ENCODE peak calls at places on chromosome 2, in seven cellular contexts. S is tibial artery; T is SK-N-SH; D is suprapubic skin; N is OCI-LY7; C is left lung; Q is CD8-positive, alpha-beta memory T cell. R is an unnamed sample. For H3K9me3, the result is how much of the 10 kb centered on the place peaks cover.

GRCh38 chr2:79702934-79703333 is 190.1 kb downstream of the CTNNA2 start:
- DNase-seq in S (no peak), T (no peak), D (no peak), N (no peak), C (no peak), Q (no peak), R (no peak)

GRCh38 chr2:107738268-107738667 is 88.4 kb upstream of the RGPD4 start:
- DNase-seq in S (no peak), T (no peak), D (no peak), N (no peak), C (no peak), Q (no peak), R (no peak)

GRCh38 chr2:233033672-233034071 is 1.2 kb downstream of the NEU2 start:
- DNase-seq in S (no peak), T (no peak), D (no peak), N (no peak), C (no peak), Q (no peak), R (no peak)

GRCh38 chr2:201643216-201643651 is at the start of gene TMEM237:
- DNase-seq in S (peak), T (peak), D (peak), N (peak), C (peak), Q (peak), R (peak)

GRCh38 chr2:191635333-191636234 is 42.4 kb upstream of the NABP1 start:
- DNase-seq in S (no peak), T (no peak), D (no peak), N (no peak), C (no peak), Q (no peak), R (no peak)

GRCh38 chr2:112483821-112484220 is 1.9 kb downstream of the TTL start:
- DNase-seq in S (no peak), T (no peak), D (no peak), N (no peak), C (no peak), Q (no peak), R (no peak)

GRCh38 chr2:191268596-191268995 is 23.4 kb downstream of the MYO1B start:
- DNase-seq in S (no peak), T (no peak), D (no peak), N (no peak), C (no peak), Q (no peak), R (no peak)

GRCh38 chr2:64748561-64748960 is 94.8 kb upstream of the SERTAD2 start:
- DNase-seq in S (no peak), T (no peak), D (no peak), N (peak), C (no peak), Q (no peak), R (peak)

GRCh38 chr2:18444806-18445205 is 115.6 kb downstream of the RDH14 start:
- DNase-seq in S (no peak), T (no peak), D (no peak), N (no peak), C (no peak), Q (no peak), R (no peak)

GRCh38 chr2:181371782-181372292 is 85.3 kb upstream of the ITGA4 start:
- DNase-seq in S (no peak), T (no peak), D (no peak), N (peak), C (no peak), Q (no peak), R (no peak)

GRCh38 chr2:80459028-80459427 is 154.5 kb upstream of the LRRTM1 start:
- DNase-seq in S (no peak), T (no peak), D (no peak), N (no peak), C (no peak), Q (no peak), R (no peak)

GRCh38 chr2:49207204-49207603 is 52.9 kb upstream of the FSHR start:
- DNase-seq in S (no peak), T (no peak), D (no peak), N (no peak), C (no peak), Q (no peak), R (no peak)

GRCh38 chr2:241726459-241726858 is 8.0 kb upstream of the D2HGDH start:
- DNase-seq in S (no peak), T (peak), D (no peak), N (no peak), C (no peak), Q (no peak), R (no peak)

GRCh38 chr2:113257511-113258264 is 21.0 kb downstream of the PAX8 start:
- DNase-seq in S (no peak), T (no peak), D (no peak), N (no peak), C (peak), Q (no peak), R (no peak)

GRCh38 chr2:20450201-20451108 is 3.6 kb downstream of the RHOB start:
- DNase-seq in S (peak), T (peak), D (peak), N (no peak), C (peak), Q (no peak), R (no peak)

GRCh38 chr2:210620456-210620855 is 64.1 kb downstream of the CPS1 start:
- DNase-seq in S (no peak), T (no peak), D (no peak), N (no peak), C (no peak), Q (no peak), R (no peak)

GRCh38 chr2:134253117-134253704 is 661 bp upstream of the MGAT5 start:
- DNase-seq in S (no peak), T (no peak), D (no peak), N (peak), C (no peak), Q (no peak), R (no peak)

GRCh38 chr2:129879614-129880180 is 99.8 kb upstream of the RAB6C start:
- DNase-seq in S (no peak), T (no peak), D (no peak), N (no peak), C (no peak), Q (no peak), R (no peak)

GRCh38 chr2:164906947-164907346 is 48.4 kb downstream of the SLC38A11 start:
- DNase-seq in S (no peak), T (no peak), D (no peak), N (no peak), C (no peak), Q (no peak), R (no peak)

GRCh38 chr2:159968282-159968900 is 94.0 kb downstream of the PLA2R1 start:
- DNase-seq in S (no peak), T (peak), D (no peak), N (peak), C (no peak), Q (no peak), R (no peak)

GRCh38 chr2:66696374-66696773 is 261.4 kb downstream of the MEIS1 start:
- DNase-seq in S (no peak), T (no peak), D (no peak), N (no peak), C (no peak), Q (no peak), R (no peak)

GRCh38 chr2:98293003-98293402 is 53.3 kb upstream of the CNGA3 start:
- DNase-seq in S (no peak), T (no peak), D (no peak), N (no peak), C (no peak), Q (no peak), R (no peak)

GRCh38 chr2:19460761-19461160 is 102.3 kb upstream of the OSR1 start:
- DNase-seq in S (no peak), T (no peak), D (no peak), N (no peak), C (no peak), Q (no peak), R (no peak)

GRCh38 chr2:30503007-30503691 is 56.1 kb downstream of the LCLAT1 start:
- DNase-seq in S (no peak), T (no peak), D (no peak), N (no peak), C (no peak), Q (no peak), R (peak)

GRCh38 chr2:46535360-46535759 is 56.0 kb downstream of the TMEM247 start:
- DNase-seq in S (no peak), T (no peak), D (no peak), N (peak), C (no peak), Q (peak), R (peak)

GRCh38 chr2:235580401-235581157 is 86.7 kb downstream of the AGAP1 start:
- DNase-seq in S (no peak), T (no peak), D (no peak), N (no peak), C (no peak), Q (no peak), R (no peak)
- H3K9me3 ChIP-seq in S (under half), T (under half), D (under half), N (under half), C (under half), Q (under half), R (under half)

GRCh38 chr2:11809586-11810236 is 63.3 kb downstream of the LPIN1 start:
- DNase-seq in S (no peak), T (no peak), D (no peak), N (no peak), C (no peak), Q (no peak), R (no peak)
- H3K9me3 ChIP-seq in S (under half), T (under half), D (under half), N (under half), C (under half), Q (under half), R (under half)

GRCh38 chr2:117057021-117057420 is 757.5 kb upstream of the DDX18 start:
- DNase-seq in S (no peak), T (no peak), D (no peak), N (no peak), C (no peak), Q (no peak), R (no peak)

GRCh38 chr2:117058366-117058765 is 756.1 kb upstream of the DDX18 start:
- DNase-seq in S (no peak), T (no peak), D (no peak), N (peak), C (no peak), Q (no peak), R (no peak)

GRCh38 chr2:117056376-117056748 is 758.1 kb upstream of the DDX18 start:
- DNase-seq in S (no peak), T (no peak), D (no peak), N (no peak), C (no peak), Q (no peak), R (no peak)

DNA sequence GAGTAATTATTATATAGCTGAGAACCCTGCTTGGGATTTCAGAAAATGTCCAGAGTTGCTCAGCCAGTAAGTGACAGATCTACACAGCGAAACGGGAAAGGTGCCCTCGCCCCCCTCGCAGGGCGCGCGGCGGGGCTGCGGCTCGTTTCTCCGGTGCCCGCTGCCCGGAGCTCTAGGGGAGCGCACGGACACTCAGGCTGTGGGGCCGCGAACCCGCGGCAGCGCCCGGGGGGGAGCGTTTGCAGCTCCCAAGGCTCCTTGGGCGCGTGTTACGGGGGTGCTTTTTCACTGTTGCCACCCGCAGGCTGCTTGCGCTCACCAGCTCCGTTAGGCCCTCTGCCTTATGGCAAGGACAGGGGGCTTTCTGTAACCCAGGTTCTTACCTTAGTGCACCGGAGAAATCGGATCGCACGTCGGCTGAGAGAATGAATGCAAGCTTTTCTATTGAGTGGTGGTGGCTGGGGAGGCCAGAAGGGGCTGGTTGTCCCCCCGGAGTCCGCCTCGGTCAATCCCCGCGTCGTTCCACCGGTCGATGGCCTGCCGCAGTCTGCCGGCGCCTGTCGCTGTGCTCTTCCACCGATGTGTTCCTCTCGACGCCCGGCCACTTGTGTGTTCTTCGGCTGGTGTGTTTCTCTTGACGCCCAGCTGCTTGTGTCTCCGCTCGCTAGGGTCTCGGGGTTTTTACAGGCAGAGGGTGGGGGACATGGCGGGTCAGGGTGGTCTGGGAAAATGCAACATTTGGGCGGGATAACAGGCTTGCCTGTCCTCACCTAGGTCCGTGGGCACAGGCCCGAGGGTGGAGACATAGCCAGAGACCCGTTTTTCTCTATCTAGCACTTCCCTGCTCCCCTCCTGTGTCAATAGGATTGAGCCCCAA is 758.8 kb upstream of the DDX18 start:
- DNase-seq in S (no peak), T (no peak), D (no peak), N (no peak), C (no peak), Q (no peak), R (no peak)
- H3K9me3 ChIP-seq in S (under half), T (under half), D (under half), N (under half), C (under half), Q (under half), R (under half)

GRCh38 chr2:45007961-45008295 is 1.3 kb downstream of the SIX2 start:
- DNase-seq in S (no peak), T (peak), D (no peak), N (no peak), C (no peak), Q (no peak), R (no peak)

GRCh38 chr2:45006041-45006941 is 3.0 kb downstream of the SIX2 start:
- DNase-seq in S (no peak), T (peak), D (no peak), N (no peak), C (no peak), Q (no peak), R (no peak)

GRCh38 chr2:45007356-45007755 is 1.9 kb downstream of the SIX2 start:
- DNase-seq in S (no peak), T (no peak), D (no peak), N (no peak), C (no peak), Q (no peak), R (no peak)

GRCh38 chr2:45005261-45006002 is 3.8 kb downstream of the SIX2 start:
- DNase-seq in S (no peak), T (peak), D (no peak), N (no peak), C (no peak), Q (no peak), R (no peak)

GRCh38 chr2:45006942-45007287 is 2.3 kb downstream of the SIX2 start:
- DNase-seq in S (no peak), T (no peak), D (no peak), N (no peak), C (no peak), Q (no peak), R (no peak)
- H3K9me3 ChIP-seq in S (under half), T (under half), D (under half), N (under half), C (under half), Q (under half), R (under half)

DNA sequence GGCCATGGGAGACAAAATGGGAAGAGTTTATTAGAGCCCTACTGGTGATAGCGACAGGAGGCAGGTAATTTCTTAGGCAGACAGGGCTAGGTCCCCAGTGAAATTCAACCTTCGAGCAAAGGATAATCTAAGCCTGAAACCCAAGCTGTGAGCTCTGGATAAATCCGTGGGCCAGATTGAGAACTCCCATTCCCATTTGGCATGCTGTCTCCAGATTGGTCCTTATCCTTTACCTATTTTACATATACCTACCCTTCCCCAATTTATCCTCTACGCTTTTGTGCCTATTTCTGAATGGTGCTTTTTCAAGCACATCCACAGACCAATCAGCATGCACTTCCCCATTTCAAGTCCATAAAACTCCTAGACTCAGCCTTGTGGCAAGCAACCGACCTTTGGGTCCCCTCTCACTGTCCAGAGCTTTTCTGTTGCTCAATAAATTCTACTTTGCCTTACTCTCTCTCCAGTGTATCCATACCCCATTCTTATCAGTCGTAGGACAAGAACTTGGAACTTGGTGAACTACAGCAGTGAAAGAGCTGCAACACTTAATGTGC is 268.0 kb downstream of the MYCN start:
- DNase-seq in S (no peak), T (no peak), D (no peak), N (no peak), C (no peak), Q (no peak), R (no peak)
- H3K9me3 ChIP-seq in S (under half), T (under half), D (under half), N (under half), C (under half), Q (under half), R (under half)

DNA sequence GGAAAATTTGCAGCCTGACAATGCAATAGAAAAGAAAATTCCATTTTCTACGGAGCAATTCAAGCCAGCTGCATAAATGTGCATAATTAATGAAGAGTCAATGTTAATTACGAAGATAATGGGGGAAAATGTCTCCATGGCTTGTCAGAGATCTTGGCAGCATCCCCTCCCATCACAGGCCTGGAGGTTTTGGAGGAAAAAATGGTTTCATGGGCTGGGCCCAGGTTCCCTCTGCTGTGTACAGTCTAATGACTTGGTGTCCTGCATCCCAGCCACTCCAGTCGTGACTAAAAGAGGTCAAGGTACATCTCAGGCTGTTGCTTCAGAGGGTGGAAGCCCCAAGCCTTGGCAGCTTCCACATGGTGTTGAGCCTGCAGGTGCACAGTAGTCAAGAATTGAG is 779.7 kb downstream of the DCDC2C start:
- DNase-seq in S (no peak), T (no peak), D (no peak), N (no peak), C (no peak), Q (no peak), R (no peak)
- H3K9me3 ChIP-seq in S (under half), T (under half), D (under half), N (under half), C (under half), Q (under half), R (under half)

GRCh38 chr2:83014462-83014861 is 1444.6 kb downstream of the SUCLG1 start:
- DNase-seq in S (no peak), T (no peak), D (no peak), N (no peak), C (no peak), Q (no peak), R (no peak)

GRCh38 chr2:83017366-83018090 is 1441.6 kb downstream of the SUCLG1 start:
- DNase-seq in S (no peak), T (no peak), D (no peak), N (no peak), C (no peak), Q (no peak), R (no peak)

GRCh38 chr2:83016343-83017110 is 1442.6 kb downstream of the SUCLG1 start:
- DNase-seq in S (no peak), T (no peak), D (no peak), N (no peak), C (no peak), Q (no peak), R (no peak)
- H3K9me3 ChIP-seq in S (under half), T (under half), D (under half), N (under half), C (under half), Q (under half), R (under half)

DNA sequence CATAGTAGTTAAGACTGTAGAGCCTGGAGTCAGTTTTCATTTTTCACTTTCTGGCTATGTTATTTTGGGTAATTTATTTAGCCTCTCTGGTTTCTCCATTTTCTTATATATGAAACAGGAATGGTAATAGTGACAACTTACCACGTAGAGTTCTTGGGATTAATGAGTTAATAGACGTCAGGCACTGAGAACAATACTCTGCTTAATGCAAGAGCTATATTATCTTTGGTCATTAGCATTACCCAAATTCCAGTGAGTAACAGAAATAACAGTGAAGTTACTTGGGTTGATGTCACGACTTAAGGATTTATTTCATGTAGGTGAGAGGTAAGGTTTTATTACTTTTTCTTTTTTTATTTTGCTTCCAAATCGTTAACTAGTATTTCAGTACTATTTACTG is 601.0 kb upstream of the GCFC2 start:
- DNase-seq in S (no peak), T (no peak), D (no peak), N (no peak), C (no peak), Q (no peak), R (no peak)
- H3K9me3 ChIP-seq in S (under half), T (under half), D (under half), N (under half), C (under half), Q (under half), R (under half)

GRCh38 chr2:240520143-240520973 is 37.4 kb downstream of the ANKMY1 start:
- DNase-seq in S (no peak), T (no peak), D (no peak), N (no peak), C (no peak), Q (no peak), R (no peak)
- H3K9me3 ChIP-seq in S (under half), T (under half), D (under half), N (under half), C (under half), Q (under half), R (under half)

GRCh38 chr2:83742117-83742782 is 716.8 kb downstream of the SUCLG1 start:
- DNase-seq in S (peak), T (peak), D (peak), N (no peak), C (no peak), Q (no peak), R (no peak)
- H3K9me3 ChIP-seq in S (under half), T (under half), D (under half), N (under half), C (under half), Q (under half), R (under half)